ENCODE peak calls at places on chromosomes 16 and 17, in seven cellular contexts. L is BE2C, M is body of pancreas, C is BJ, S is heart right ventricle, U is foreskin fibroblast, V is neural progenitor cell. G is an unnamed sample.

GRCh38 chr17:65749479-65749878 is 188.0 kb upstream of the AXIN2 start:
- DNase-seq in L (no peak), V (no peak), M (no peak), C (no peak), S (no peak), U (peak; percentile 42), G (peak; percentile 67)

GRCh38 chr17:41518789-41519449 is at the start of gene KRT15:
- DNase-seq in M (no peak), C (no peak), L (no peak), U (no peak), V (no peak), S (no peak), G (peak; percentile 34)

GRCh38 chr16:83956336-83957289 is 3.6 kb downstream of the OSGIN1 start:
- DNase-seq in S (peak; percentile 86), C (no peak), L (peak; percentile 87), V (peak; percentile 92), U (peak; percentile 67), M (peak; percentile 80), G (peak; percentile 70)

GRCh38 chr16:14354561-14355351 is 275.3 kb downstream of the PARN start:
- DNase-seq in L (no peak), C (no peak), V (no peak), U (no peak), S (no peak), M (no peak), G (peak; percentile 15)

GRCh38 chr16:27149986-27150385 is 53.3 kb upstream of the KDM8 start:
- DNase-seq in C (no peak), V (no peak), U (no peak), S (no peak), M (no peak), L (no peak), G (no peak)

GRCh38 chr17:81931189-81931556 is 3.6 kb upstream of the MAFG start:
- DNase-seq in M (no peak), U (no peak), S (no peak), L (no peak), V (no peak), C (no peak), G (no peak)

GRCh38 chr17:58415371-58416055 is 1.8 kb downstream of the RNF43 start:
- DNase-seq in M (peak; percentile 63), C (no peak), L (peak; percentile 16), U (no peak), S (peak; percentile 16), V (peak; percentile 52), G (no peak)

GRCh38 chr17:32483451-32484019 is 3.3 kb upstream of the CDK5R1 start:
- DNase-seq in S (peak; percentile 80), U (peak; percentile 45), C (no peak), V (peak; percentile 91), M (peak; percentile 50), L (peak; percentile 34), G (peak; percentile 76)

GRCh38 chr17:62689441-62690167 is 62.1 kb downstream of the MRC2 start:
- DNase-seq in M (no peak), U (no peak), V (no peak), C (no peak), L (no peak), S (no peak), G (no peak)

GRCh38 chr17:62692159-62692651 is 64.7 kb downstream of the MRC2 start:
- DNase-seq in C (no peak), U (no peak), L (no peak), V (no peak), S (no peak), M (no peak), G (no peak)

GRCh38 chr17:62688398-62689140 is 61.1 kb downstream of the MRC2 start:
- DNase-seq in M (peak; percentile 33), V (no peak), L (no peak), S (no peak), C (no peak), U (no peak), G (no peak)

GRCh38 chr17:62687997-62688396 is 60.5 kb downstream of the MRC2 start:
- DNase-seq in U (no peak), C (no peak), S (no peak), M (no peak), L (no peak), V (no peak), G (no peak)

GRCh38 chr17:62690168-62690897 is 62.9 kb downstream of the MRC2 start:
- DNase-seq in C (no peak), S (no peak), V (no peak), L (no peak), U (no peak), M (no peak), G (no peak)
- TF ChIP-seq CTCF in C (peak; percentile 7), S (no peak), V (no peak), L (peak; percentile 15), U (no peak), M (no peak), G (no peak)

GRCh38 chr16:2967721-2968161 is 1.4 kb upstream of the PAQR4 start:
- DNase-seq in S (no peak), C (no peak), L (no peak), U (no peak), M (no peak), V (no peak), G (no peak)

GRCh38 chr16:2967211-2967631 is 1.9 kb upstream of the PAQR4 start:
- DNase-seq in V (no peak), M (no peak), S (no peak), U (no peak), C (no peak), L (no peak), G (no peak)

GRCh38 chr16:2966043-2966802 is 2.1 kb downstream of the KREMEN2 start:
- DNase-seq in S (no peak), U (no peak), C (no peak), V (peak; percentile 1), M (no peak), L (no peak), G (no peak)

GRCh38 chr16:2968368-2968737 is 795 bp upstream of the PAQR4 start:
- DNase-seq in V (no peak), U (no peak), M (no peak), L (no peak), S (no peak), C (no peak), G (no peak)

DNA sequence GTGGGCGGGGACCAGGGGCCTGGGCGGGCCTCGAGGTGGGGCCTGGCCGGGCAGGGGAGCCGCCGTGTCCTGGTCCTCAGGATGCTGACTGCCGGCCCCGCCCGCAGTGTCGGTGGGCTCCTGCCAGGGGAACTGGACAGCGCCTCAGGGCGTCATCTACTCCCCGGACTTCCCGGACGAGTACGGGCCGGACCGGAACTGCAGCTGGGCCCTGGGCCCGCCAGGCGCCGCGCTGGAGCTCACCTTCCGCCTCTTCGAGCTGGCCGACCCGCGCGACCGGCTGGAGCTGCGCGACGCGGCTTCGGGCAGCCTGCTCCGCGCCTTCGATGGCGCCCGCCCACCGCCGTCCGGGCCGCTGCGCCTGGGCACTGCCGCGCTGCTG is 2.4 kb upstream of the PAQR4 start:
- DNase-seq in M (peak; percentile 41), C (no peak), S (no peak), U (no peak), V (peak; percentile 29), L (no peak), G (no peak)
- H3K4me3 ChIP-seq in M (no peak overlapping the region), C (no peak overlapping the region), S (peak overlapping the region; percentile 5), U (no peak overlapping the region), V (no peak overlapping the region), L (no peak overlapping the region), G (no peak overlapping the region)

GRCh38 chr16:49924078-49924477 is 68.2 kb upstream of the ZNF423 start:
- DNase-seq in V (no peak), L (peak; percentile 67), C (no peak), S (no peak), M (no peak), U (no peak), G (no peak)

GRCh38 chr16:49921106-49921505 is 65.2 kb upstream of the ZNF423 start:
- DNase-seq in S (no peak), C (no peak), U (no peak), L (no peak), M (no peak), V (no peak), G (no peak)

GRCh38 chr16:49923411-49923810 is 67.5 kb upstream of the ZNF423 start:
- DNase-seq in C (no peak), U (no peak), V (no peak), S (no peak), L (no peak), M (no peak), G (no peak)

GRCh38 chr16:49920397-49920796 is 64.5 kb upstream of the ZNF423 start:
- DNase-seq in V (no peak), C (no peak), M (no peak), U (no peak), S (no peak), L (no peak), G (no peak)

DNA sequence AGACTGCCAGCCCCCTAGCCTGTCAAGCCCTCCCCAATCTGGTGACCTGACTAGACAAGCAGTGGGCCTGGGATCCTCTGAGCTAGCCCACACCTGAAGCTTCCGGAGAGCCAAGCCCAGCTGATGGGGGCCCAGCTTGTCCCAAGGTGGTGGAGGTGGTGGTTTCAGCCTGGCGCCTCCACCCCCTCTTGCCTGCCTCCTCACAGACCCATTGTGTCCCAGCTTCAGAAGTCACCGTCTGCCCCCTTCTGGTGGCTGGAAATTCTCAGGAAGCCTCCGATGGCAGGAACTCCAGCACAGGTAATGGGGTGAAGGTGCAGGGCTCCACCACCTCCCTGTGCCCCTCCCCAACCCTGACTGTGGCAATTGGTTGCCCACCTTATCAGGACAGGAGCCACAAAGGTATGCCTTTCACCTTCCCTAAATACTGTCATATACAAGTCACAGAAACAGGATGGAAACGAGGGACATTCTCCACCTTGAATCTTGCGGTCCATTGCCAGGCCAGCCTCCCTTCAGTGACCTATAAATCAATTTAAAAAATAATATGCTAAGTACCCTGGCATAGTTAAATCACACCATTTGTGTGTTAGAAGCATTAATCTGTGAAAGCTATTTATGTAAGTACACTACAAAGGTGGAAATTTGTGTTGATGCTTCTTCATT is 66.0 kb upstream of the ZNF423 start:
- DNase-seq in C (no peak), L (peak; percentile 80), S (peak; percentile 43), U (peak; percentile 7), V (peak; percentile 86), M (peak; percentile 81), G (peak; percentile 54)
- TF ChIP-seq CTCF in C (peak; percentile 58), L (peak; percentile 82), S (peak; percentile 76), U (peak; percentile 31), V (peak; percentile 88), M (peak; percentile 81), G (peak; percentile 61)

GRCh38 chr17:59842901-59843652 is 49.7 kb downstream of the TUBD1 start:
- DNase-seq in M (peak; percentile 52), U (peak; percentile 86), S (no peak), C (peak; percentile 96), L (no peak), V (no peak), G (peak; percentile 97)

GRCh38 chr17:59846391-59847165 is 46.2 kb downstream of the TUBD1 start:
- DNase-seq in S (no peak), M (no peak), U (peak; percentile 50), C (no peak), V (no peak), L (no peak), G (peak; percentile 93)

GRCh38 chr17:59844884-59845594 is 47.7 kb downstream of the TUBD1 start:
- DNase-seq in V (no peak), L (no peak), C (no peak), U (no peak), M (no peak), S (no peak), G (no peak)

GRCh38 chr17:59848385-59848668 is 44.4 kb downstream of the TUBD1 start:
- DNase-seq in V (no peak), C (no peak), L (no peak), M (no peak), S (no peak), U (no peak), G (no peak)

DNA sequence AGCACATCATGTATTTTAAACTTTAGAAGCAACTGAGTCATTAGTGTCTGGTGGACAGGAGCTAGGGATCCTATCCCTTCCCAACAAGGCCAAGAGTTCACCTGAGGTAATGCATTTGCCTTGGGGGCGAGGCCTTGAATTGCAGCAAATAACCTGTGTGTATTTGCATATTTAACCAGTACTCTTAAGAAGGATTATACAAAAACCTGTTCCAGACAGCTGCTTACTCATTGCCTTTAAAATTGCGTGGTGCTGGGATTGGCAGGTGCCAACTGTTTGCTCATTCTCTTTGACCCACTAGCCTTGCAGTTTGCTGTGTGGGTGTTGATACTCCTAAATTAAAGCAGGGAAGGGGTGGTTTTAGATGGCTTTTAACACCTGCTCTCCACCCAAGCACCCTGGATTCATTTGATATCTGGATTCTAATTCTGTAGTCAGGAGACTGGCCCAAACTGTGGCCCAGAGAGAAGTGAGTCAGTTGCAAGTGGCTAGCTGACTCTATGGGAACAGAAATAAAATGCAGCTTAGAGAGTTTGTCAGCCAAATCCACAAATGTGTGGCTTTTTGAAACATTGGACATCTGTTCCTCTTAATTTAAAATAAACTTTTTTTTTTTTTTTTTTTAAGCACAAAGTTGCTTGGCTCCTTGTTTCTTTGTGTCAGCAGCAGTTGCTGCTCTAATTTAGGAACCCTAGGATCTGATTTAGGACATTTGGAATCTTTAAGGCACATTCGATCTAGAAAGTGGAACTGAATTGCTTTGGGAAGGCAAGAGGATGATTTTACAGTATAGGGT is 47.0 kb downstream of the TUBD1 start:
- DNase-seq in S (no peak), U (peak; percentile 53), M (peak; percentile 63), C (no peak), L (no peak), V (no peak), G (peak; percentile 88)
- H3K4me3 ChIP-seq in S (no peak overlapping the region), U (no peak overlapping the region), M (no peak overlapping the region), C (no peak overlapping the region), L (no peak overlapping the region), V (no peak overlapping the region), G (no peak overlapping the region)